ENCODE peak calls at places on chromosomes 3 and 15, in ten cellular contexts. R is A549; Z is transverse colon; M is MM.1S; G is HFF-Myc; A is Panc1; Q is fibroblast of villous mesenchyme; I is foreskin fibroblast; C is CD8-positive, alpha-beta T cell; W is tibial artery. T is an unnamed sample.
A peak's percentile ranks its signal among the peaks of the same experiment; 100 is the strongest.

GRCh38 chr15:92984161-92984560 is 84.0 kb downstream of the CHD2 start:
- DNase-seq in A (no peak), Q (no peak), M (no peak), Z (no peak), C (no peak), I (no peak), R (no peak), G (no peak), W (no peak), T (no peak)

GRCh38 chr15:99442268-99442897 is 123.4 kb upstream of the MEF2A start:
- DNase-seq in Z (peak; percentile 56), Q (peak; percentile 95), A (peak; percentile 46), W (peak; percentile 85), G (peak; percentile 78), R (peak; percentile 43), M (no peak), I (peak; percentile 97), C (no peak), T (peak; percentile 92)

GRCh38 chr15:74816624-74817369 is 4.2 kb downstream of the LMAN1L start:
- DNase-seq in M (no peak), A (no peak), G (no peak), Q (no peak), R (no peak), Z (peak; percentile 54), W (no peak), C (no peak), I (no peak), T (no peak)

GRCh38 chr15:65303687-65304392 is 637 bp upstream of the RNU5B-1 start:
- DNase-seq in A (no peak), G (no peak), Q (peak; percentile 52), M (no peak), W (peak; percentile 87), Z (peak; percentile 81), C (peak; percentile 80), I (peak; percentile 77), R (peak; percentile 80), T (peak; percentile 57)

GRCh38 chr3:99131876-99132275 is 230.4 kb upstream of the DCBLD2 start:
- DNase-seq in M (no peak), Q (peak; percentile 30), G (no peak), C (no peak), A (no peak), W (no peak), I (no peak), Z (no peak), R (no peak), T (no peak)

GRCh38 chr3:73614385-73614784 is 10.4 kb downstream of the PDZRN3 start:
- DNase-seq in I (peak; percentile 81), R (no peak), Z (peak; percentile 20), C (no peak), G (no peak), A (no peak), W (no peak), M (no peak), Q (peak; percentile 88), T (peak; percentile 92)

GRCh38 chr3:117443014-117443413 is 733.4 kb downstream of the TUSC7 start:
- DNase-seq in A (no peak), I (peak; percentile 19), Q (no peak), W (no peak), R (no peak), G (no peak), C (no peak), M (no peak), Z (no peak), T (peak; percentile 11)

GRCh38 chr3:48441940-48442339 is 1.9 kb downstream of the TMA7 start:
- DNase-seq in W (no peak), G (no peak), C (no peak), Q (no peak), R (no peak), Z (no peak), M (no peak), A (no peak), I (no peak), T (no peak)

GRCh38 chr15:75195122-75195765 is 6.4 kb upstream of the C15orf39 start:
- DNase-seq in Q (no peak), R (no peak), M (no peak), W (no peak), Z (peak; percentile 44), I (no peak), G (no peak), A (no peak), C (no peak), T (no peak)

GRCh38 chr3:104909188-104909587 is 457.5 kb upstream of the ALCAM start:
- DNase-seq in R (peak; percentile 2), C (no peak), A (no peak), W (no peak), Q (peak; percentile 67), G (peak; percentile 61), Z (no peak), I (peak; percentile 89), M (no peak), T (peak; percentile 79)

GRCh38 chr3:132352556-132353143 is 35.4 kb downstream of the ACP3 start:
- DNase-seq in W (peak; percentile 67), Z (peak; percentile 70), G (peak; percentile 65), R (peak; percentile 61), M (peak; percentile 68), A (peak; percentile 36), C (peak; percentile 70), Q (peak; percentile 72), I (peak; percentile 83), T (peak; percentile 79)

GRCh38 chr3:69869643-69870042 is 129.9 kb upstream of the SAMMSON start:
- DNase-seq in M (no peak), A (no peak), I (peak; percentile 19), Z (no peak), R (peak; percentile 39), Q (peak; percentile 97), W (no peak), C (no peak), G (no peak), T (peak; percentile 70)

GRCh38 chr3:164326714-164327113 is 751.6 kb downstream of the SI start:
- DNase-seq in M (no peak), Z (no peak), A (no peak), R (no peak), I (no peak), G (no peak), C (no peak), W (no peak), Q (no peak), T (no peak)

GRCh38 chr3:169512991-169513390 is 150.5 kb downstream of the MECOM start:
- DNase-seq in G (no peak), Z (no peak), M (no peak), I (no peak), Q (no peak), A (no peak), R (no peak), C (no peak), W (no peak), T (no peak)

GRCh38 chr15:83199288-83199687 is 8.3 kb downstream of the HDGFL3 start:
- DNase-seq in W (no peak), M (peak; percentile 78), G (no peak), I (no peak), Z (no peak), Q (no peak), R (no peak), C (no peak), A (no peak), T (no peak)
- H3K4me3 ChIP-seq in W (no peak overlapping the region), M (no peak overlapping the region), G (no peak overlapping the region), I (no peak overlapping the region), Z (no peak overlapping the region), Q (no peak overlapping the region), R (no peak overlapping the region), C (no peak overlapping the region), A (no peak overlapping the region), T (no peak overlapping the region)

DNA sequence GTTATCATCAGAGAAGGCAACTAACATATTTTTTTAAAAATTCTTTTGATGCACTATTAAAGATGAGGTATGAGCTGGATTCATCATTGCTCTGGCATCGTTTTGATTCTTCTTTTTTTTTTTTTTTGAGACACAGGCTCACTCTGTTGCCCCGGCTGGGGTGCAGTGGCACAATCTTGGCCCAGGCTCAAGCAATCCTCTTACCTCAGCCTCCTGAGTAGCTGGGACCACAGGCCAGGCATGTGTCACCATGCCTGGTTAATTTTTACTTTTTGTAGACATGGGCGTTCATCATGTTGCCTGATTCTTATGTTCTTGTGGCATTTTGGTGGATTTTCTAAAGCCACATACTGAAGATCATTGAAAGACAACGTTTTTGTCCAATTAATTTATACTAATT is 22.6 kb downstream of the SLC28A2 start:
- DNase-seq in W (no peak), A (no peak), M (no peak), Q (no peak), Z (no peak), I (no peak), C (no peak), G (no peak), R (no peak), T (no peak)
- TF ChIP-seq CTCF in W (no peak), A (no peak), M (no peak), Q (no peak), Z (no peak), I (no peak), C (no peak), G (no peak), R (no peak), T (no peak)

GRCh38 chr3:85758442-85758841 is 799.7 kb downstream of the CADM2 start:
- DNase-seq in G (no peak), I (peak; percentile 19), Z (no peak), Q (no peak), C (no peak), M (no peak), R (no peak), W (no peak), A (no peak), T (no peak)
- H3K4me3 ChIP-seq in G (no peak overlapping the region), I (no peak overlapping the region), Z (no peak overlapping the region), Q (no peak overlapping the region), C (no peak overlapping the region), M (no peak overlapping the region), R (no peak overlapping the region), W (no peak overlapping the region), A (no peak overlapping the region), T (no peak overlapping the region)

DNA sequence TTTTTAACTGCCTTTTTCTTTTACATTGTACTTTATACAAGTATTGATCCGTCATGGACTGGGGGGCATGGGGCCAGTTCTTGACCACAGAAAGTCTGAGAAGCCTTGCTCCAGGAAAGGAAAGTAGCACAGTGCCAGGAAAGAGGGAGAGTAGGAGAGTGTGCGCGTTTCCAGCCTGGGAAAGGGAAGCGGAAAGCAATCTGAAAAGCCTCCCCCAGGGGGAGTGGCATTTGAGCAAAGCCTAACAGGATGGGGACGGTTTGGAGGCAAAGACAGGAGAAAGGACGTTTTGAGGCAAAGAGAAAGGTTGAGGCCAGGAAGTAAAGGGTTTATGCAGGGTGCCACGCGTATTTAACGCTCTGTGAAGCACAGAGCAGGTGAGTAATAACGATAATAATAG is 116.9 kb downstream of the RORA start:
- DNase-seq in G (no peak), I (no peak), A (no peak), Q (no peak), M (no peak), R (no peak), Z (no peak), C (no peak), W (no peak), T (no peak)
- TF ChIP-seq CTCF in G (no peak), I (no peak), A (no peak), Q (no peak), M (no peak), R (no peak), Z (no peak), C (no peak), W (no peak), T (peak; percentile 26)

T was measured in fibroblast of mammary gland.